ENCODE peak calls at places on chromosomes 16 and 17, in six cellular contexts. P is PC-3, G is GM23248, H is neural progenitor cell, T is IMR-90, W is colonic mucosa. V is an unnamed sample.

GRCh38 chr17:31371511-31372097 is 19.9 kb upstream of the RAB11FIP4 start:
- DNase-seq in W (no peak), H (no peak), P (no peak), G (peak; percentile 54), T (peak; percentile 73), V (peak; percentile 58)

GRCh38 chr17:77674358-77674757 is 284.1 kb upstream of the TNRC6C start:
- DNase-seq in W (no peak), P (no peak), G (no peak), T (no peak), H (no peak), V (no peak)

GRCh38 chr16:19175492-19176262 is 7.6 kb downstream of the SYT17 start:
- DNase-seq in G (peak; percentile 43), T (no peak), P (no peak), H (no peak), W (no peak), V (peak; percentile 90)

GRCh38 chr16:87963400-87963799 is 12.2 kb downstream of the BANP start:
- DNase-seq in T (peak; percentile 93), G (peak; percentile 97), W (no peak), H (no peak), P (peak; percentile 50), V (peak; percentile 36)

GRCh38 chr17:59859444-59860025 is 33.2 kb downstream of the TUBD1 start:
- DNase-seq in W (no peak), H (no peak), G (peak; percentile 79), P (peak; percentile 85), T (peak; percentile 78), V (peak; percentile 70)

GRCh38 chr17:38352245-38353083 is 820 bp downstream of the SOCS7 start:
- DNase-seq in H (peak; percentile 58), P (peak; percentile 6), G (peak; percentile 64), W (peak; percentile 38), T (no peak), V (peak; percentile 33)

GRCh38 chr17:38420518-38420917 is 7.7 kb upstream of the ARHGAP23 start:
- DNase-seq in G (no peak), H (no peak), W (no peak), P (no peak), T (no peak), V (no peak)

GRCh38 chr16:69727916-69728270 is 1.5 kb upstream of the NQO1 start:
- DNase-seq in H (no peak), T (no peak), G (no peak), P (peak; percentile 29), W (no peak), V (no peak)

GRCh38 chr16:58414938-58415451 is 22.7 kb downstream of the GINS3 start:
- DNase-seq in H (no peak), P (no peak), W (no peak), G (no peak), T (peak; percentile 29), V (no peak)

GRCh38 chr17:69012895-69013805 is 47.6 kb downstream of the ABCA9 start:
- DNase-seq in T (peak; percentile 61), G (peak; percentile 68), W (no peak), P (peak; percentile 50), H (no peak), V (no peak)

GRCh38 chr17:38546396-38546795 is 59.4 kb downstream of the SRCIN1 start:
- DNase-seq in W (no peak), G (no peak), P (no peak), H (no peak), T (no peak), V (no peak)

GRCh38 chr17:4587195-4587594 is 2.9 kb downstream of the SMTNL2 start:
- DNase-seq in G (no peak), P (no peak), H (peak; percentile 1), T (no peak), W (no peak), V (no peak)

GRCh38 chr16:47139561-47140185 is 4.1 kb downstream of the NETO2 start:
- DNase-seq in W (no peak), H (no peak), G (no peak), P (no peak), T (peak; percentile 13), V (no peak)

GRCh38 chr16:47110939-47111338 is 32.8 kb downstream of the NETO2 start:
- DNase-seq in W (no peak), T (no peak), G (no peak), H (peak; percentile 13), P (peak; percentile 18), V (no peak)

GRCh38 chr16:88973415-88974050 is 3.5 kb downstream of the CBFA2T3 start:
- DNase-seq in G (no peak), W (no peak), H (no peak), T (no peak), P (no peak), V (no peak)

GRCh38 chr16:1014771-1015495 is 33.4 kb downstream of the SOX8 start:
- DNase-seq in G (no peak), P (no peak), T (no peak), H (peak; percentile 67), W (no peak), V (peak; percentile 77)

GRCh38 chr16:52070341-52071057 is 476.4 kb downstream of the TOX3 start:
- DNase-seq in T (no peak), P (no peak), H (no peak), G (no peak), W (no peak), V (no peak)

GRCh38 chr16:7257026-7257425 is 75.6 kb upstream of the RBFOX1 start:
- DNase-seq in G (no peak), W (no peak), H (no peak), P (no peak), T (no peak), V (no peak)

GRCh38 chr16:515963-516226 is 11.6 kb upstream of the CAPN15 start:
- DNase-seq in P (no peak), H (no peak), G (no peak), T (no peak), W (no peak), V (no peak)

GRCh38 chr17:2695961-2696760 is 15.4 kb downstream of the CLUH start:
- DNase-seq in P (no peak), W (no peak), T (no peak), H (no peak), G (no peak), V (no peak)

GRCh38 chr17:2692781-2693135 is 18.8 kb downstream of the CLUH start:
- DNase-seq in T (no peak), P (no peak), W (no peak), H (no peak), G (no peak), V (no peak)

GRCh38 chr17:2695243-2695960 is 16.2 kb downstream of the CLUH start:
- DNase-seq in W (no peak), G (no peak), H (no peak), T (no peak), P (no peak), V (no peak)

GRCh38 chr17:2693561-2694380 is 17.8 kb downstream of the CLUH start:
- DNase-seq in T (no peak), G (no peak), H (no peak), P (no peak), W (peak; percentile 18), V (no peak)

DNA sequence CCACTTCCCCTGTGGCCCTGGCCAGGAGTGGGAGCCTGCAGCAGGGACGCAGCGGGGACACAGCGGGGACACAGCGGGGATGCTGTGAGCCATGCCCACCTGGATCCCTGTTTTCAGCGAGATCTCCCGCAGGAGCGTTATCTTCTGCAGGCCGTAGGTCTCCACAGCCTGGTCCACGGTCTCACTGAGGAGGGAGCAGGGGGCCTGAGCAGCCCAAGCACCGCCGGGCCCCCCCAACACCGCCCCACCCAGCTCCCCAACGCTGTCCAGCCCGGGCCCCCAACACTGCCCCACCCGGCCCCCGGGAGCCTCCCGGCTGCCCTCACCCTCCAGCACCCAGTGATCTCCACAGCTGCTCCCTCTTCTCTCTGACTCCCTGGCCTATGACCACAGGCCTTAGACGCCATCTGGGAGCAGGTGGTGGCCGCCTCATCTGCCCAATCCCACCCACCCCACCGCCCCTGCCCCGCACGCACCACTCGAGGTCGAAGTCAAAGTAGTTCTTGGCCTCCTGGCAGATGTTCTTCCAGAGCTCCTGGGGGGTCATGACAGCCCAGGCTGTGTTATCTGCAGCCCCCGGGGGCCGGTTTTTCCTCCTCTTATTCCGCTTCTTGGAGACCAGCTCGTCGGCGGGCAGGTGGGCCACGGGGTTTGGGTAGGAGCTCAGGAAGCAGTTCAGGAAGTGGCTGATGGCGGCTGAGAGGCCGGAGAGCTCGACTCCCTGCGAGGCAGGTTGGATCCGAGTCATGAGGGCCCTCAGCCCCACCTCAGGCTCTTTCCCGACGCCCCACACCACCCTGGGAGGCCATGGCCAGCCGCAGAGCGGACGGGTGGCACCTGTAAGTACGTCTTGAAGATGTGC is 17.0 kb downstream of the CLUH start:
- DNase-seq in G (no peak), P (no peak), W (peak; percentile 16), T (no peak), H (no peak), V (no peak)
- H3K4me1 ChIP-seq in G (no peaks in the 10 kb centered on the region), P (no peaks in the 10 kb centered on the region), W (no peaks in the 10 kb centered on the region), T (no peaks in the 10 kb centered on the region), H (no peaks in the 10 kb centered on the region), V (no peaks in the 10 kb centered on the region)

GRCh38 chr17:28700830-28701492 is 10.7 kb downstream of the PROCA1 start:
- DNase-seq in P (no peak), G (no peak), T (no peak), W (no peak), H (no peak), V (no peak)

GRCh38 chr17:28701987-28702751 is 9.5 kb downstream of the PROCA1 start:
- DNase-seq in W (no peak), G (no peak), H (no peak), T (no peak), P (no peak), V (no peak)

GRCh38 chr17:28700278-28700677 is 11.4 kb downstream of the PROCA1 start:
- DNase-seq in P (no peak), H (no peak), W (no peak), G (no peak), T (no peak), V (no peak)

GRCh38 chr17:28702752-28703150 is 8.9 kb downstream of the PROCA1 start:
- DNase-seq in W (no peak), P (no peak), T (no peak), G (no peak), H (peak; percentile 43), V (no peak)

DNA sequence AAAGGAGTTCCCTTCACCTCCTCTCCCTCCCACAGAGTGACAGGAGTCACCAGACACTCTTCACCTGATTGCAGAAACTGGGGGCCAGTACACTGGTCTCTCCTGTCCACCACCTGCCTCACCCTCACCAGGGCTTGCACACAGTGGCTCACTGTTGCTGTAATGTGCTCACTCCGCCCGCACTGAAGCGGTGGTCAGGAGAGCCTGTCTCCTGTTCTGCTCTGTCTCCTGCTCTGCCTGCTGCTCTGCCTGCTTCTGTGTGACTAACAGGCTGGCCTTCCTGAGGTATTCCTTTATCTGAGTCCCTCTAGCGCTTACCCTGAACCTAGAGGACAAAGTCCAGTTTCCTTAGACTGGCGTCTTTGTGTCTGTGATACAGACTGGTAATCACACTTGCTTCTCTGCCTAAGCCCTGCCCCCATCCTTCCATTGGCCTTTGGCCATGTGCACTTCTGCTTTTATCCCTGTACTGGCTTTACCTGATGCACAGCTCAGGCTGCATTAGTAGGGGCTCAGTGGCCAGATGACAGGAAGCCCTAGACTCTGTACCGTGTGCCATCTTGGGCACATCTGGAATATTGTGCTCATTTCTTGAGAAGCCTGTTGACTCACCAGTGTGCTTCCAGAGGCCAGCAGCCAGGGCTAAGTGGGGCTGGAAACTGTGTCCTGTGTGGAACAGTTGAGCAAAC is 13.3 kb downstream of the PROCA1 start:
- DNase-seq in W (peak; percentile 91), H (no peak), G (peak; percentile 39), P (no peak), T (no peak), V (no peak)
- H3K9ac ChIP-seq in W (peak overlapping the region; percentile 53), H (no peak overlapping the region), G (no peak overlapping the region), P (no peak overlapping the region), T (no peak overlapping the region), V (no peak overlapping the region)

GRCh38 chr16:16067127-16067526 is 117.7 kb downstream of the ABCC1 start:
- DNase-seq in W (no peak), T (peak; percentile 54), H (no peak), G (no peak), P (no peak), V (no peak)
- H3K4me1 ChIP-seq in W (no peaks in the 10 kb centered on the region), T (peaks cover 11% of the 10 kb centered on the region), H (no peaks in the 10 kb centered on the region), G (no peaks in the 10 kb centered on the region), P (no peaks in the 10 kb centered on the region), V (peaks cover 4% of the 10 kb centered on the region)

GRCh38 chr16:2902337-2903130 is 9.2 kb upstream of the FLYWCH1 start:
- DNase-seq in W (no peak), H (no peak), P (no peak), T (no peak), G (no peak), V (peak; percentile 15)
- H3K9ac ChIP-seq in W (no peak overlapping the region), H (no peak overlapping the region), P (no peak overlapping the region), T (no peak overlapping the region), G (no peak overlapping the region), V (no peak overlapping the region)